ENCODE peak calls at places on chromosome 1, in four cellular contexts. U is lower lobe of right lung, D is AG04449, P is psoas muscle. J is an unnamed sample.

GRCh38 chr1:224116131-224116530 is 2.2 kb downstream of the FBXO28 start:
- DNase-seq in U (no peak), D (no peak), P (no peak), J (no peak)

GRCh38 chr1:2205191-2205952 is 10.8 kb upstream of the FAAP20 start:
- DNase-seq in U (peak), D (no peak), P (peak), J (peak)

GRCh38 chr1:37474697-37475379 is 458 bp downstream of the ZC3H12A start:
- DNase-seq in U (peak), D (no peak), P (peak), J (peak)

GRCh38 chr1:107139833-107140702 is 771 bp upstream of the NTNG1 start:
- DNase-seq in U (peak), D (no peak), P (peak), J (peak)

GRCh38 chr1:3738943-3739342 is 13.3 kb upstream of the CCDC27 start:
- DNase-seq in U (no peak), D (no peak), P (no peak), J (no peak)

GRCh38 chr1:186482661-186483255 is 21.8 kb upstream of the PDC start:
- DNase-seq in U (peak), D (no peak), P (peak), J (peak)

GRCh38 chr1:60234761-60235160 is 161.2 kb upstream of the C1orf87 start:
- DNase-seq in U (no peak), D (no peak), P (no peak), J (no peak)

GRCh38 chr1:110617116-110617515 is 11.0 kb upstream of the KCNA2 start:
- DNase-seq in U (no peak), D (no peak), P (no peak), J (no peak)

GRCh38 chr1:20698195-20698910 is 19.5 kb downstream of the KIF17 start:
- DNase-seq in U (no peak), D (peak), P (no peak), J (no peak)